ENCODE peak calls at places on chromosomes 16 and 17, in four cellular contexts. One of them, this sample, is unnamed.

GRCh38 chr16:67884-68789 is 4.3 kb downstream of the RHBDF1 start:
- DNase-seq in stimulated activated naive CD8-positive, alpha-beta T cell treated with anti-CD3 and anti-CD28 coated beads, Interleukin-15, amount 100 ng/mL, for 72 hours: no peak
- DNase-seq in OCI-M1: no peak
- DNase-seq in astrocyte of the spinal cord: peak; percentile 34
- DNase-seq in this sample: no peak

GRCh38 chr16:84091460-84091859 is 25.3 kb downstream of the MBTPS1 start:
- DNase-seq in stimulated activated naive CD8-positive, alpha-beta T cell treated with anti-CD3 and anti-CD28 coated beads, Interleukin-15, amount 100 ng/mL, for 72 hours: no peak
- DNase-seq in OCI-M1: no peak
- DNase-seq in astrocyte of the spinal cord: no peak
- DNase-seq in this sample: no peak

GRCh38 chr16:1059310-1059709 is 13.2 kb upstream of the SSTR5 start:
- DNase-seq in stimulated activated naive CD8-positive, alpha-beta T cell treated with anti-CD3 and anti-CD28 coated beads, Interleukin-15, amount 100 ng/mL, for 72 hours: no peak
- DNase-seq in OCI-M1: no peak
- DNase-seq in astrocyte of the spinal cord: no peak
- DNase-seq in this sample: no peak

GRCh38 chr16:66976746-66977145 is 11.6 kb upstream of the CES4A start:
- DNase-seq in stimulated activated naive CD8-positive, alpha-beta T cell treated with anti-CD3 and anti-CD28 coated beads, Interleukin-15, amount 100 ng/mL, for 72 hours: no peak
- DNase-seq in OCI-M1: no peak
- DNase-seq in astrocyte of the spinal cord: no peak
- DNase-seq in this sample: no peak

GRCh38 chr16:12406158-12406557 is 397.5 kb downstream of the CPPED1 start:
- DNase-seq in stimulated activated naive CD8-positive, alpha-beta T cell treated with anti-CD3 and anti-CD28 coated beads, Interleukin-15, amount 100 ng/mL, for 72 hours: no peak
- DNase-seq in OCI-M1: no peak
- DNase-seq in astrocyte of the spinal cord: no peak
- DNase-seq in this sample: no peak

GRCh38 chr16:20734782-20735181 is 6.8 kb downstream of the THUMPD1 start:
- DNase-seq in stimulated activated naive CD8-positive, alpha-beta T cell treated with anti-CD3 and anti-CD28 coated beads, Interleukin-15, amount 100 ng/mL, for 72 hours: no peak
- DNase-seq in OCI-M1: peak; percentile 38
- DNase-seq in astrocyte of the spinal cord: no peak
- DNase-seq in this sample: no peak

GRCh38 chr16:9123871-9124270 is 32.4 kb downstream of the HAPSTR1 start:
- DNase-seq in stimulated activated naive CD8-positive, alpha-beta T cell treated with anti-CD3 and anti-CD28 coated beads, Interleukin-15, amount 100 ng/mL, for 72 hours: no peak
- DNase-seq in OCI-M1: no peak
- DNase-seq in astrocyte of the spinal cord: no peak
- DNase-seq in this sample: no peak

GRCh38 chr16:71474864-71475263 is 12.8 kb upstream of the ZNF23 start:
- DNase-seq in stimulated activated naive CD8-positive, alpha-beta T cell treated with anti-CD3 and anti-CD28 coated beads, Interleukin-15, amount 100 ng/mL, for 72 hours: no peak
- DNase-seq in OCI-M1: no peak
- DNase-seq in astrocyte of the spinal cord: peak; percentile 86
- DNase-seq in this sample: no peak

GRCh38 chr17:44601574-44602372 is 44.5 kb downstream of the FZD2 start:
- DNase-seq in stimulated activated naive CD8-positive, alpha-beta T cell treated with anti-CD3 and anti-CD28 coated beads, Interleukin-15, amount 100 ng/mL, for 72 hours: no peak
- DNase-seq in OCI-M1: no peak
- DNase-seq in astrocyte of the spinal cord: peak; percentile 40
- DNase-seq in this sample: no peak

GRCh38 chr16:554640-555413 is 5.4 kb upstream of the PRR35 start:
- DNase-seq in stimulated activated naive CD8-positive, alpha-beta T cell treated with anti-CD3 and anti-CD28 coated beads, Interleukin-15, amount 100 ng/mL, for 72 hours: no peak
- DNase-seq in OCI-M1: no peak
- DNase-seq in astrocyte of the spinal cord: peak; percentile 64
- DNase-seq in this sample: no peak

GRCh38 chr16:50207652-50208051 is 54.5 kb downstream of the TENT4B start:
- DNase-seq in stimulated activated naive CD8-positive, alpha-beta T cell treated with anti-CD3 and anti-CD28 coated beads, Interleukin-15, amount 100 ng/mL, for 72 hours: no peak
- DNase-seq in OCI-M1: no peak
- DNase-seq in astrocyte of the spinal cord: peak; percentile 74
- DNase-seq in this sample: no peak

GRCh38 chr16:51164574-51164973 is 13.5 kb upstream of the SALL1 start:
- DNase-seq in stimulated activated naive CD8-positive, alpha-beta T cell treated with anti-CD3 and anti-CD28 coated beads, Interleukin-15, amount 100 ng/mL, for 72 hours: no peak
- DNase-seq in OCI-M1: no peak
- DNase-seq in astrocyte of the spinal cord: no peak
- DNase-seq in this sample: no peak

GRCh38 chr17:61221597-61222471 is 177.8 kb upstream of the TBX2 start:
- DNase-seq in stimulated activated naive CD8-positive, alpha-beta T cell treated with anti-CD3 and anti-CD28 coated beads, Interleukin-15, amount 100 ng/mL, for 72 hours: no peak
- DNase-seq in OCI-M1: peak; percentile 45
- DNase-seq in astrocyte of the spinal cord: no peak
- DNase-seq in this sample: no peak